ENCODE peak calls at places on chromosomes 12 and 14, in six cellular contexts. U is neural progenitor cell, Q is DND-41, M is endothelial cell, B is fibroblast of pulmonary artery, K is LNCaP clone FGC. D is an unnamed sample.
A peak's percentile ranks its signal among the peaks of the same experiment; 100 is the strongest.

GRCh38 chr12:112839386-112839972 is 47.9 kb downstream of the RPH3A start:
- DNase-seq in U (no peak), Q (no peak), M (no peak), B (peak; percentile 86), K (no peak), D (no peak)

GRCh38 chr12:112380663-112381420 is 1.4 kb downstream of the HECTD4 start:
- DNase-seq in U (peak; percentile 54), Q (no peak), M (peak; percentile 23), B (no peak), K (no peak), D (no peak)

GRCh38 chr12:25702553-25702952 is 149.5 kb upstream of the LMNTD1 start:
- DNase-seq in U (no peak), Q (no peak), M (no peak), B (no peak), K (no peak), D (no peak)

GRCh38 chr14:89507521-89507920 is 90.5 kb upstream of the FOXN3 start:
- DNase-seq in U (no peak), Q (no peak), M (no peak), B (peak; percentile 63), K (no peak), D (no peak)

GRCh38 chr12:94684416-94684815 is 34.1 kb upstream of the TMCC3 start:
- DNase-seq in U (no peak), Q (no peak), M (no peak), B (no peak), K (no peak), D (no peak)

GRCh38 chr12:64733857-64734256 is 25.3 kb downstream of the GNS start:
- DNase-seq in U (no peak), Q (no peak), M (no peak), B (no peak), K (peak; percentile 76), D (no peak)

GRCh38 chr14:79781882-79782281 is 429.4 kb downstream of the DIO2 start:
- DNase-seq in U (no peak), Q (no peak), M (no peak), B (peak; percentile 22), K (no peak), D (no peak)

GRCh38 chr12:116489116-116489515 is 70.1 kb upstream of the MAP1LC3B2 start:
- DNase-seq in U (no peak), Q (no peak), M (no peak), B (no peak), K (no peak), D (no peak)

GRCh38 chr14:88422036-88422435 is 36.6 kb downstream of the SPATA7 start:
- DNase-seq in U (no peak), Q (no peak), M (no peak), B (no peak), K (no peak), D (no peak)

GRCh38 chr12:45235087-45236025 is 19.5 kb downstream of the ANO6 start:
- DNase-seq in U (peak; percentile 24), Q (no peak), M (no peak), B (peak; percentile 57), K (no peak), D (no peak)

GRCh38 chr12:75641031-75641780 is 129.8 kb upstream of the KRR1 start:
- DNase-seq in U (no peak), Q (peak; percentile 70), M (no peak), B (peak; percentile 88), K (no peak), D (no peak)

GRCh38 chr12:117718559-117718958 is 250.2 kb downstream of the KSR2 start:
- DNase-seq in U (no peak), Q (no peak), M (no peak), B (no peak), K (no peak), D (no peak)

GRCh38 chr12:101772019-101772774 is 32.9 kb upstream of the SYCP3 start:
- DNase-seq in U (no peak), Q (no peak), M (no peak), B (no peak), K (no peak), D (no peak)

GRCh38 chr14:56810850-56811595 is 744 bp upstream of the OTX2 start:
- DNase-seq in U (peak; percentile 73), Q (no peak), M (peak; percentile 22), B (no peak), K (no peak), D (no peak)

GRCh38 chr12:65602579-65603295 is 221.5 kb upstream of the HMGA2 start:
- DNase-seq in U (peak; percentile 80), Q (peak; percentile 28), M (peak; percentile 72), B (peak; percentile 97), K (no peak), D (peak; percentile 55)

GRCh38 chr14:57405562-57405961 is 15.2 kb downstream of the NAA30 start:
- DNase-seq in U (no peak), Q (no peak), M (no peak), B (no peak), K (no peak), D (no peak)

GRCh38 chr14:68844210-68844545 is 51.3 kb upstream of the ZFP36L1 start:
- DNase-seq in U (no peak), Q (no peak), M (no peak), B (no peak), K (no peak), D (no peak)

GRCh38 chr12:57110189-57111045 is 745 bp downstream of the STAT6 start:
- DNase-seq in U (peak; percentile 91), Q (peak; percentile 74), M (peak; percentile 61), B (no peak), K (no peak), D (no peak)
- TF ChIP-seq CTCF in U (peak; percentile 22), Q (no peak), M (no peak), B (no peak), K (no peak), D (no peak)

GRCh38 chr14:106129274-106129673 is 602.9 kb downstream of the TMEM121 start:
- DNase-seq in U (no peak), Q (peak; percentile 98), M (no peak), B (no peak), K (no peak), D (no peak)
- TF ChIP-seq CTCF in U (no peak), Q (peak; percentile 90), M (no peak), B (no peak), K (no peak), D (no peak)

GRCh38 chr12:57176139-57176477 is 28.7 kb upstream of the LRP1-AS start:
- DNase-seq in U (no peak), Q (no peak), M (no peak), B (no peak), K (no peak), D (no peak)
- TF ChIP-seq CTCF in U (no peak), Q (no peak), M (peak; percentile 34), B (no peak), K (no peak), D (peak; percentile 57)

DNA sequence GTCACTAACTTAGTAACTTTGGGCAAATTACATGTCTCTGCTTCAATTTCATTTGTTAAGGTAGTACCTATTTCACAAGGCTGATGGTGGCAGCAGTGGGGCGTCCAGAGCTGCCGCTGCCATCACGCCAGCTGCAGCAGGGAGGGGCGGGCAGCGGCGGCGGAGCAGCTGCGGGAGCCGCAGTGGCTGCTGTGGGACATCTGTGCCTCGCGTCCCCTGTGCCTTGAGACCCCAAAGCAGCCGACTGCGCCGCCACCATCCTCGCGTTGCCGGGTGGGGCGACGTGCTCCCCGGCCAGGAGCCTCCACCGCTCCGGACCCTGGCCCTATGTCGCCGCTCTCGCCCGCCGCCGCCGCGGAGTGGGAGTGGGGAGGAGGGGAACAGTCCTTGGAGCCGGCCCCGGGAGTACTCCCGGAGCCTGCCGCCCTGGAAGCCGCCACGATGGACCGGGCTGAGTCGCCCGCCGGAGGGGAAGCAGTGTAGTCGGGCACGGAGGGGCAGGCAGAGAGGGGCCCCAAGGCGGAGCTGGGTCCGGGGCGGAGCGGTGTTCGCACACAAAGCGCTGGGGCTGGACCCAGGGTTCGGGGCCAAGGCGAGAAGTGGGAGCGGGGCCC is 51.4 kb downstream of the A2M start:
- DNase-seq in U (peak; percentile 83), Q (no peak), M (peak; percentile 69), B (peak; percentile 49), K (peak; percentile 44), D (peak; percentile 56)
- TF ChIP-seq CTCF in U (peak; percentile 49), Q (no peak), M (no peak), B (peak; percentile 29), K (peak; percentile 90), D (peak; percentile 73)

GRCh38 chr12:107327783-107328182 is 234.4 kb upstream of the CRY1 start:
- DNase-seq in U (no peak), Q (no peak), M (no peak), B (no peak), K (no peak), D (no peak)
- TF ChIP-seq CTCF in U (no peak), Q (no peak), M (no peak), B (no peak), K (no peak), D (no peak)

D was measured in CD14-positive monocyte.